ENCODE peak calls at places on chromosomes 3 and 15, in ten cellular contexts. One of them, this sample, is unnamed.

GRCh38 chr15:50135123-50135541 is 16.1 kb upstream of the ATP8B4 start:
- DNase-seq in neural crest cell: no peak
- DNase-seq in choroid plexus epithelial cell: peak
- DNase-seq in uterus: no peak
- DNase-seq in IMR-90: peak
- DNase-seq in lung: no peak
- DNase-seq in stimulated activated CD8-positive, alpha-beta memory T cell treated with anti-CD3 and anti-CD28 coated beads, Interleukin-4, amount 100 ng/mL, for 4 hours: no peak
- DNase-seq in H4: no peak
- DNase-seq in CD8-positive, alpha-beta T cell: no peak
- DNase-seq in GM03348: no peak
- DNase-seq in this sample: peak

GRCh38 chr15:38517312-38517711 is 47.3 kb downstream of the RASGRP1 start:
- DNase-seq in GM03348: no peak
- DNase-seq in uterus: no peak
- DNase-seq in lung: no peak
- DNase-seq in H4: no peak
- DNase-seq in CD8-positive, alpha-beta T cell: no peak
- DNase-seq in neural crest cell: no peak
- DNase-seq in stimulated activated CD8-positive, alpha-beta memory T cell treated with anti-CD3 and anti-CD28 coated beads, Interleukin-4, amount 100 ng/mL, for 4 hours: no peak
- DNase-seq in choroid plexus epithelial cell: no peak
- DNase-seq in IMR-90: peak
- DNase-seq in this sample: peak

GRCh38 chr3:139202226-139202958 is 141.4 kb upstream of the MRPS22 start:
- DNase-seq in choroid plexus epithelial cell: no peak
- DNase-seq in H4: peak
- DNase-seq in IMR-90: no peak
- DNase-seq in neural crest cell: no peak
- DNase-seq in stimulated activated CD8-positive, alpha-beta memory T cell treated with anti-CD3 and anti-CD28 coated beads, Interleukin-4, amount 100 ng/mL, for 4 hours: no peak
- DNase-seq in lung: no peak
- DNase-seq in uterus: no peak
- DNase-seq in CD8-positive, alpha-beta T cell: no peak
- DNase-seq in GM03348: no peak
- DNase-seq in this sample: no peak

GRCh38 chr3:37601832-37602231 is 259.8 kb upstream of the CTDSPL start:
- DNase-seq in stimulated activated CD8-positive, alpha-beta memory T cell treated with anti-CD3 and anti-CD28 coated beads, Interleukin-4, amount 100 ng/mL, for 4 hours: no peak
- DNase-seq in choroid plexus epithelial cell: no peak
- DNase-seq in GM03348: no peak
- DNase-seq in neural crest cell: no peak
- DNase-seq in uterus: no peak
- DNase-seq in H4: peak
- DNase-seq in lung: no peak
- DNase-seq in IMR-90: no peak
- DNase-seq in CD8-positive, alpha-beta T cell: no peak
- DNase-seq in this sample: no peak

GRCh38 chr3:126270145-126270811 is 86.9 kb downstream of the KLF15 start:
- DNase-seq in IMR-90: peak
- DNase-seq in H4: no peak
- DNase-seq in stimulated activated CD8-positive, alpha-beta memory T cell treated with anti-CD3 and anti-CD28 coated beads, Interleukin-4, amount 100 ng/mL, for 4 hours: no peak
- DNase-seq in CD8-positive, alpha-beta T cell: no peak
- DNase-seq in choroid plexus epithelial cell: peak
- DNase-seq in GM03348: no peak
- DNase-seq in uterus: peak
- DNase-seq in lung: peak
- DNase-seq in neural crest cell: no peak
- DNase-seq in this sample: peak

GRCh38 chr3:130539005-130539404 is 22.0 kb downstream of the COL6A6 start:
- DNase-seq in H4: peak
- DNase-seq in GM03348: peak
- DNase-seq in stimulated activated CD8-positive, alpha-beta memory T cell treated with anti-CD3 and anti-CD28 coated beads, Interleukin-4, amount 100 ng/mL, for 4 hours: no peak
- DNase-seq in CD8-positive, alpha-beta T cell: no peak
- DNase-seq in lung: peak
- DNase-seq in neural crest cell: peak
- DNase-seq in uterus: no peak
- DNase-seq in choroid plexus epithelial cell: peak
- DNase-seq in IMR-90: peak
- DNase-seq in this sample: peak

GRCh38 chr3:123143669-123144411 is 57.9 kb upstream of the SEC22A start:
- DNase-seq in choroid plexus epithelial cell: peak
- DNase-seq in GM03348: no peak
- DNase-seq in CD8-positive, alpha-beta T cell: no peak
- DNase-seq in IMR-90: peak
- DNase-seq in neural crest cell: no peak
- DNase-seq in uterus: no peak
- DNase-seq in H4: no peak
- DNase-seq in stimulated activated CD8-positive, alpha-beta memory T cell treated with anti-CD3 and anti-CD28 coated beads, Interleukin-4, amount 100 ng/mL, for 4 hours: no peak
- DNase-seq in lung: no peak
- DNase-seq in this sample: peak

GRCh38 chr3:150925751-150926201 is 20.5 kb upstream of the MINDY4B start:
- DNase-seq in neural crest cell: peak
- DNase-seq in choroid plexus epithelial cell: peak
- DNase-seq in lung: peak
- DNase-seq in stimulated activated CD8-positive, alpha-beta memory T cell treated with anti-CD3 and anti-CD28 coated beads, Interleukin-4, amount 100 ng/mL, for 4 hours: peak
- DNase-seq in uterus: peak
- DNase-seq in CD8-positive, alpha-beta T cell: peak
- DNase-seq in H4: peak
- DNase-seq in IMR-90: peak
- DNase-seq in GM03348: peak
- DNase-seq in this sample: peak

GRCh38 chr3:142278451-142278850 is 53.1 kb upstream of the GK5 start:
- DNase-seq in neural crest cell: no peak
- DNase-seq in uterus: no peak
- DNase-seq in H4: no peak
- DNase-seq in choroid plexus epithelial cell: peak
- DNase-seq in CD8-positive, alpha-beta T cell: no peak
- DNase-seq in stimulated activated CD8-positive, alpha-beta memory T cell treated with anti-CD3 and anti-CD28 coated beads, Interleukin-4, amount 100 ng/mL, for 4 hours: no peak
- DNase-seq in IMR-90: peak
- DNase-seq in lung: no peak
- DNase-seq in GM03348: peak
- DNase-seq in this sample: peak

GRCh38 chr3:127865941-127866340 is 43.6 kb upstream of the MGLL start:
- DNase-seq in CD8-positive, alpha-beta T cell: no peak
- DNase-seq in H4: no peak
- DNase-seq in stimulated activated CD8-positive, alpha-beta memory T cell treated with anti-CD3 and anti-CD28 coated beads, Interleukin-4, amount 100 ng/mL, for 4 hours: no peak
- DNase-seq in uterus: no peak
- DNase-seq in GM03348: peak
- DNase-seq in IMR-90: peak
- DNase-seq in choroid plexus epithelial cell: peak
- DNase-seq in neural crest cell: no peak
- DNase-seq in lung: no peak
- DNase-seq in this sample: peak